ENCODE peak calls at places on chromosome 9, in seven cellular contexts. One of them, this sample, is unnamed.

GRCh38 chr9:136665704-136666363 is 3.1 kb downstream of the EGFL7 start:
- DNase-seq in mesendoderm: no peak
- DNase-seq in IMR-90: no peak
- DNase-seq in H1: no peak
- DNase-seq in trophoblast cell: no peak
- DNase-seq in mesenchymal stem cell: no peak
- DNase-seq in neuronal stem cell: no peak
- DNase-seq in this sample: no peak

GRCh38 chr9:92726348-92726747 is 38.3 kb downstream of the BICD2 start:
- DNase-seq in IMR-90: no peak
- DNase-seq in trophoblast cell: no peak
- DNase-seq in H1: peak; percentile 34
- DNase-seq in mesendoderm: no peak
- DNase-seq in neuronal stem cell: no peak
- DNase-seq in mesenchymal stem cell: no peak
- DNase-seq in this sample: no peak

GRCh38 chr9:89609426-89610006 is 4.7 kb downstream of the GADD45G start:
- DNase-seq in mesenchymal stem cell: no peak
- DNase-seq in IMR-90: no peak
- DNase-seq in H1: no peak
- DNase-seq in mesendoderm: no peak
- DNase-seq in neuronal stem cell: no peak
- DNase-seq in trophoblast cell: no peak
- DNase-seq in this sample: no peak

GRCh38 chr9:90038778-90039177 is 434.0 kb downstream of the GADD45G start:
- DNase-seq in IMR-90: no peak
- DNase-seq in trophoblast cell: no peak
- DNase-seq in neuronal stem cell: peak; percentile 40
- DNase-seq in H1: peak; percentile 41
- DNase-seq in mesenchymal stem cell: no peak
- DNase-seq in mesendoderm: no peak
- DNase-seq in this sample: no peak

GRCh38 chr9:3023449-3023848 is 179.6 kb upstream of the PUM3 start:
- DNase-seq in IMR-90: no peak
- DNase-seq in trophoblast cell: no peak
- DNase-seq in mesenchymal stem cell: no peak
- DNase-seq in neuronal stem cell: no peak
- DNase-seq in H1: no peak
- DNase-seq in mesendoderm: no peak
- DNase-seq in this sample: no peak

GRCh38 chr9:69476016-69476415 is 151.0 kb downstream of the ENTREP1 start:
- DNase-seq in H1: peak; percentile 40
- DNase-seq in neuronal stem cell: no peak
- DNase-seq in trophoblast cell: no peak
- DNase-seq in IMR-90: no peak
- DNase-seq in mesenchymal stem cell: no peak
- DNase-seq in mesendoderm: no peak
- DNase-seq in this sample: no peak

GRCh38 chr9:132546148-132547051 is 36.0 kb upstream of the BARHL1 start:
- DNase-seq in neuronal stem cell: peak; percentile 43
- DNase-seq in mesenchymal stem cell: peak; percentile 49
- DNase-seq in H1: peak; percentile 90
- DNase-seq in mesendoderm: peak; percentile 60
- DNase-seq in IMR-90: no peak
- DNase-seq in trophoblast cell: no peak
- DNase-seq in this sample: peak; percentile 74

GRCh38 chr9:124267271-124267807 is 9.6 kb downstream of the NEK6 start:
- DNase-seq in mesendoderm: no peak
- DNase-seq in trophoblast cell: no peak
- DNase-seq in IMR-90: peak; percentile 85
- DNase-seq in H1: no peak
- DNase-seq in mesenchymal stem cell: peak; percentile 77
- DNase-seq in neuronal stem cell: no peak
- DNase-seq in this sample: no peak

GRCh38 chr9:105330201-105330600 is 85.8 kb downstream of the SLC44A1 start:
- DNase-seq in H1: no peak
- DNase-seq in neuronal stem cell: no peak
- DNase-seq in mesendoderm: peak; percentile 23
- DNase-seq in trophoblast cell: no peak
- DNase-seq in IMR-90: peak; percentile 40
- DNase-seq in mesenchymal stem cell: no peak
- DNase-seq in this sample: no peak

GRCh38 chr9:121979736-121980135 is 113.4 kb downstream of the TTLL11 start:
- DNase-seq in trophoblast cell: no peak
- DNase-seq in neuronal stem cell: no peak
- DNase-seq in IMR-90: no peak
- DNase-seq in mesendoderm: no peak
- DNase-seq in mesenchymal stem cell: no peak
- DNase-seq in H1: no peak
- DNase-seq in this sample: no peak

GRCh38 chr9:100445161-100445902 is 18.4 kb downstream of the MSANTD3 start:
- DNase-seq in mesenchymal stem cell: no peak
- DNase-seq in mesendoderm: no peak
- DNase-seq in H1: no peak
- DNase-seq in trophoblast cell: no peak
- DNase-seq in IMR-90: no peak
- DNase-seq in neuronal stem cell: no peak
- DNase-seq in this sample: no peak

GRCh38 chr9:109083141-109083540 is 36.6 kb downstream of the TMEM245 start:
- DNase-seq in neuronal stem cell: no peak
- DNase-seq in IMR-90: no peak
- DNase-seq in trophoblast cell: no peak
- DNase-seq in mesenchymal stem cell: no peak
- DNase-seq in H1: no peak
- DNase-seq in mesendoderm: no peak
- DNase-seq in this sample: no peak

GRCh38 chr9:95077053-95077765 is 240.3 kb downstream of the FANCC start:
- DNase-seq in trophoblast cell: no peak
- DNase-seq in neuronal stem cell: no peak
- DNase-seq in mesenchymal stem cell: no peak
- DNase-seq in IMR-90: no peak
- DNase-seq in mesendoderm: no peak
- DNase-seq in H1: no peak
- DNase-seq in this sample: peak; percentile 27

GRCh38 chr9:126397056-126397455 is 70.4 kb downstream of the MVB12B start:
- DNase-seq in mesendoderm: peak; percentile 32
- DNase-seq in IMR-90: no peak
- DNase-seq in mesenchymal stem cell: no peak
- DNase-seq in neuronal stem cell: no peak
- DNase-seq in H1: no peak
- DNase-seq in trophoblast cell: no peak
- DNase-seq in this sample: no peak

GRCh38 chr9:21096901-21097255 is 19.1 kb upstream of the IFNB1 start:
- DNase-seq in trophoblast cell: no peak
- DNase-seq in H1: no peak
- DNase-seq in neuronal stem cell: no peak
- DNase-seq in mesendoderm: no peak
- DNase-seq in IMR-90: no peak
- DNase-seq in mesenchymal stem cell: no peak
- DNase-seq in this sample: no peak

GRCh38 chr9:99359336-99359735 is 137.3 kb downstream of the SEC61B start:
- DNase-seq in mesenchymal stem cell: no peak
- DNase-seq in trophoblast cell: no peak
- DNase-seq in IMR-90: no peak
- DNase-seq in neuronal stem cell: no peak
- DNase-seq in mesendoderm: peak; percentile 42
- DNase-seq in H1: no peak
- DNase-seq in this sample: no peak

GRCh38 chr9:92747459-92748232 is 17.0 kb downstream of the BICD2 start:
- DNase-seq in H1: no peak
- DNase-seq in IMR-90: peak; percentile 49
- DNase-seq in neuronal stem cell: no peak
- DNase-seq in mesenchymal stem cell: peak; percentile 55
- DNase-seq in mesendoderm: no peak
- DNase-seq in trophoblast cell: no peak
- DNase-seq in this sample: no peak

GRCh38 chr9:134204991-134205578 is 40.7 kb upstream of the RNU6ATAC start:
- DNase-seq in mesendoderm: no peak
- DNase-seq in H1: no peak
- DNase-seq in neuronal stem cell: no peak
- DNase-seq in mesenchymal stem cell: peak; percentile 45
- DNase-seq in trophoblast cell: no peak
- DNase-seq in IMR-90: no peak
- DNase-seq in this sample: no peak

GRCh38 chr9:106962615-106963363 is 99.8 kb downstream of the ZNF462 start:
- DNase-seq in H1: no peak
- DNase-seq in mesendoderm: no peak
- DNase-seq in mesenchymal stem cell: no peak
- DNase-seq in trophoblast cell: peak; percentile 84
- DNase-seq in IMR-90: no peak
- DNase-seq in neuronal stem cell: no peak
- DNase-seq in this sample: no peak

GRCh38 chr9:35920004-35920658 is 10.8 kb downstream of the SPAAR start:
- DNase-seq in trophoblast cell: no peak
- DNase-seq in H1: no peak
- DNase-seq in mesenchymal stem cell: peak; percentile 48
- DNase-seq in neuronal stem cell: no peak
- DNase-seq in IMR-90: no peak
- DNase-seq in mesendoderm: no peak
- DNase-seq in this sample: no peak

GRCh38 chr9:115142502-115143265 is 24.7 kb upstream of the TNC start:
- DNase-seq in trophoblast cell: no peak
- DNase-seq in neuronal stem cell: no peak
- DNase-seq in IMR-90: no peak
- DNase-seq in mesenchymal stem cell: peak; percentile 36
- DNase-seq in H1: no peak
- DNase-seq in mesendoderm: no peak
- DNase-seq in this sample: no peak
- H3K79me1 ChIP-seq in trophoblast cell: peaks cover 7% of the 10 kb centered on the region
- H3K79me1 ChIP-seq in neuronal stem cell: no peaks in the 10 kb centered on the region
- H3K79me1 ChIP-seq in IMR-90: no peaks in the 10 kb centered on the region
- H3K79me1 ChIP-seq in mesenchymal stem cell: no peaks in the 10 kb centered on the region
- H3K79me1 ChIP-seq in H1: no peaks in the 10 kb centered on the region
- H3K79me1 ChIP-seq in mesendoderm: no peaks in the 10 kb centered on the region
- H3K79me1 ChIP-seq in this sample: no peaks in the 10 kb centered on the region

DNA sequence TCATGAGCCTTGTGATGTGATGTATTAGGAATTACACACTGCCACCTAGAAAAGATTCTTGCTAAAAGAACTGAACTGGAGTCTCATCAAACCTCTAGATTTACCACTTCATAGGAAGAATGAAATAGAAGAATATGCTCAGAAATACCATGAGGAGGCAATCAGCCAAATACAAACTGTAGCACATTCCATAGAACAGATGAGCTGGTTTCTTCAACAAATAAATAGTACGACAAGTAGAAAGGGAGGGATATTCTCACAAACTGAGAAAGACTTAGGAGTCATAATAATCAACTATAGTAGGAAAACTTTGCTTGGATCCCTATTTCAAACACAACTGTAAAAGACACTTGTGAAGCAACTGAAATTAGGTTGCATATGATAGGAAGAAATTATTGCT is 15.4 kb downstream of the PLGRKT start:
- DNase-seq in mesenchymal stem cell: no peak
- DNase-seq in trophoblast cell: no peak
- DNase-seq in neuronal stem cell: no peak
- DNase-seq in mesendoderm: no peak
- DNase-seq in IMR-90: peak; percentile 58
- DNase-seq in H1: no peak
- DNase-seq in this sample: no peak
- H2BK120ac ChIP-seq in mesenchymal stem cell: no peak overlapping the region
- H2BK120ac ChIP-seq in trophoblast cell: no peak overlapping the region
- H2BK120ac ChIP-seq in neuronal stem cell: no peak overlapping the region
- H2BK120ac ChIP-seq in mesendoderm: no peak overlapping the region
- H2BK120ac ChIP-seq in IMR-90: no peak overlapping the region
- H2BK120ac ChIP-seq in H1: no peak overlapping the region
- H2BK120ac ChIP-seq in this sample: no peak overlapping the region

DNA sequence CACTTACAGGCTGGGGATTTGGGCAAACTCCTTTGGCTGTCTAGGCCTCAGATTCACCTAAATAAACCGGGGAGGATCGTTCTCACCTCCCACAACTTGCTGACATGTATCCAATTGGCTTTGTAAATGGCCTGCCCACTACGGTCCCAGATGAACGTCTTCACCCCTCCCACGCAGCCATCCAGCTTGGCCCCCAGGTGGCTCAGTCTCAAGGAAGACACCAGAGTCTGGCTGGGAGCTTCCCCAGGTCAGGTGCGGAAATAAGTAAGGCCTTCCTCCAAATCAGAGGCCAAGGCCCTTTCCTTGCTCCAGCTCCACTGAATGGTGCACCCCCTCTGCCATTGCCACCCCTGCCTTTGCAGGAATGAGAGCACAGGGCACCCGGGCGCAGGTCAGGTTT is 11.4 kb downstream of the CIZ1 start:
- DNase-seq in trophoblast cell: no peak
- DNase-seq in mesendoderm: no peak
- DNase-seq in neuronal stem cell: no peak
- DNase-seq in H1: no peak
- DNase-seq in IMR-90: no peak
- DNase-seq in mesenchymal stem cell: no peak
- DNase-seq in this sample: no peak
- H3K23ac ChIP-seq in trophoblast cell: no peak overlapping the region
- H3K23ac ChIP-seq in mesendoderm: no peak overlapping the region
- H3K23ac ChIP-seq in neuronal stem cell: no peak overlapping the region
- H3K23ac ChIP-seq in H1: no peak overlapping the region
- H3K23ac ChIP-seq in IMR-90: no peak overlapping the region
- H3K23ac ChIP-seq in mesenchymal stem cell: no peak overlapping the region
- H3K23ac ChIP-seq in this sample: no peak overlapping the region

GRCh38 chr9:129854588-129855110 is 19.4 kb downstream of the USP20 start:
- DNase-seq in trophoblast cell: no peak
- DNase-seq in mesendoderm: no peak
- DNase-seq in H1: no peak
- DNase-seq in mesenchymal stem cell: no peak
- DNase-seq in IMR-90: no peak
- DNase-seq in neuronal stem cell: no peak
- DNase-seq in this sample: no peak

GRCh38 chr9:129860653-129861446 is 25.6 kb downstream of the USP20 start:
- DNase-seq in neuronal stem cell: no peak
- DNase-seq in H1: no peak
- DNase-seq in trophoblast cell: no peak
- DNase-seq in mesenchymal stem cell: no peak
- DNase-seq in mesendoderm: no peak
- DNase-seq in IMR-90: no peak
- DNase-seq in this sample: no peak

GRCh38 chr9:129858167-129858962 is 23.1 kb downstream of the USP20 start:
- DNase-seq in neuronal stem cell: no peak
- DNase-seq in H1: no peak
- DNase-seq in mesenchymal stem cell: no peak
- DNase-seq in mesendoderm: no peak
- DNase-seq in IMR-90: no peak
- DNase-seq in trophoblast cell: no peak
- DNase-seq in this sample: no peak

GRCh38 chr9:129853614-129854013 is 18.4 kb downstream of the USP20 start:
- DNase-seq in IMR-90: no peak
- DNase-seq in mesenchymal stem cell: no peak
- DNase-seq in neuronal stem cell: no peak
- DNase-seq in H1: no peak
- DNase-seq in trophoblast cell: no peak
- DNase-seq in mesendoderm: no peak
- DNase-seq in this sample: no peak

DNA sequence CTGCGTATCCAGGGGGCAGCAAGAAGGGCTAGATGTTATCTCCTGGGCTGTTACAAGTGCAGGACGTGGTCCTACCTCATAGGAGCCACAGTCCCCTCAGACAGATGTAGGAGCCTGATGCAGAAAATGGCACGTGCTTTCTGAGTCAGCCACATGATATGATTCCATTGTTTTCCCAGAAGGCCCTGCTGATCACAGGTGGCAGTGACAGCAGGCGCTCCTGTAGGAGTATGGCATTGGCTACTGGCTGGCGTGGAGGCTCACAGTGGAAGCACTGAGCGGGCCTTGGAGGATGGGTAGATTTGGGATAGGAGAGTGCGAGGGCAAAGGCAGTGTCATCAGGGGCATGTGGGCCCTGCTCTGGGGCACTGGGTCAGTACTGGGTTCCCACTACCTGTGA is 21.9 kb downstream of the USP20 start:
- DNase-seq in mesendoderm: no peak
- DNase-seq in mesenchymal stem cell: no peak
- DNase-seq in trophoblast cell: no peak
- DNase-seq in neuronal stem cell: no peak
- DNase-seq in IMR-90: no peak
- DNase-seq in H1: no peak
- DNase-seq in this sample: no peak
- H3K79me1 ChIP-seq in mesendoderm: no peaks in the 10 kb centered on the region
- H3K79me1 ChIP-seq in mesenchymal stem cell: no peaks in the 10 kb centered on the region
- H3K79me1 ChIP-seq in trophoblast cell: no peaks in the 10 kb centered on the region
- H3K79me1 ChIP-seq in neuronal stem cell: no peaks in the 10 kb centered on the region
- H3K79me1 ChIP-seq in IMR-90: no peaks in the 10 kb centered on the region
- H3K79me1 ChIP-seq in H1: no peaks in the 10 kb centered on the region
- H3K79me1 ChIP-seq in this sample: no peaks in the 10 kb centered on the region

This sample was measured in H9.